ENCODE peak calls at places on chromosomes 4 and X, in five cellular contexts. V is AG10803, B is B cell, X is HFFc6, Z is HuH-7.5. T is an unnamed sample.

GRCh38 chr4:68466185-68466584 is 18.9 kb downstream of the TMPRSS11E start:
- DNase-seq in Z (no peak), B (no peak), V (peak; percentile 77), X (peak; percentile 84), T (peak; percentile 91)

GRCh38 chr4:142248946-142249345 is 597.2 kb downstream of the INPP4B start:
- DNase-seq in B (no peak), V (peak; percentile 75), X (peak; percentile 88), Z (no peak), T (peak; percentile 73)

GRCh38 chr4:56861365-56861764 is 39.9 kb upstream of the SPINK2 start:
- DNase-seq in V (no peak), Z (no peak), B (no peak), X (no peak), T (peak; percentile 19)

GRCh38 chr4:112185740-112186670 is 40.8 kb downstream of the FAM241A start:
- DNase-seq in Z (no peak), B (no peak), X (no peak), V (no peak), T (no peak)

GRCh38 chrX:13533726-13534125 is 35.7 kb upstream of the EGFL6 start:
- DNase-seq in Z (no peak), B (no peak), X (peak; percentile 48), V (peak; percentile 72), T (peak; percentile 8)

GRCh38 chrX:134737061-134737460 is 78.8 kb upstream of the PLAC1 start:
- DNase-seq in Z (no peak), V (peak; percentile 89), B (no peak), X (no peak), T (peak; percentile 14)

GRCh38 chr4:81521708-81522107 is 50.0 kb upstream of the RASGEF1B start:
- DNase-seq in B (no peak), Z (no peak), V (no peak), X (no peak), T (no peak)

GRCh38 chrX:131081772-131082755 is 23.9 kb downstream of the ARHGAP36 start:
- DNase-seq in B (no peak), V (no peak), Z (no peak), X (no peak), T (no peak)

GRCh38 chr4:112591593-112591992 is 45.1 kb downstream of the ZGRF1 start:
- DNase-seq in X (no peak), Z (no peak), V (no peak), B (no peak), T (no peak)

GRCh38 chr4:158182736-158183135 is 9.9 kb upstream of the GASK1B start:
- DNase-seq in Z (no peak), B (no peak), V (peak; percentile 38), X (no peak), T (no peak)

GRCh38 chrX:23840674-23841073 is 57.7 kb downstream of the SAT1 start:
- DNase-seq in V (no peak), X (no peak), B (no peak), Z (no peak), T (no peak)

GRCh38 chr4:57448452-57448851 is 338.3 kb upstream of the IGFBP7 start:
- DNase-seq in Z (no peak), B (no peak), X (no peak), V (peak; percentile 9), T (no peak)

GRCh38 chr4:139921551-139922184 is 232.3 kb downstream of the MAML3 start:
- DNase-seq in V (no peak), X (no peak), B (no peak), Z (no peak), T (no peak)

GRCh38 chrX:121322159-121322558 is 274.7 kb downstream of the GLUD2 start:
- DNase-seq in Z (peak; percentile 2), B (no peak), X (no peak), V (no peak), T (no peak)

GRCh38 chrX:119041175-119041574 is 31.6 kb upstream of the CT47C1 start:
- DNase-seq in B (no peak), Z (peak; percentile 31), X (peak; percentile 59), V (peak; percentile 66), T (peak; percentile 82)

GRCh38 chrX:26442340-26442739 is 226.4 kb downstream of the MAGEB5 start:
- DNase-seq in X (no peak), V (peak; percentile 1), B (no peak), Z (no peak), T (no peak)

GRCh38 chr4:183467246-183467645 is 22.8 kb downstream of the CDKN2AIP start:
- DNase-seq in Z (no peak), X (no peak), V (no peak), B (no peak), T (no peak)

GRCh38 chr4:164946810-164947209 is 30.6 kb downstream of the TRIM61 start:
- DNase-seq in Z (no peak), B (no peak), X (no peak), V (no peak), T (no peak)

GRCh38 chrX:39975094-39975865 is 122.5 kb downstream of the BCOR start:
- DNase-seq in V (no peak), Z (no peak), B (no peak), X (no peak), T (no peak)

GRCh38 chrX:113741744-113742143 is 842.1 kb upstream of the HTR2C start:
- DNase-seq in X (no peak), B (no peak), V (peak; percentile 48), Z (no peak), T (peak; percentile 10)

GRCh38 chrX:10325606-10326005 is 168.8 kb downstream of the CLCN4 start:
- DNase-seq in X (no peak), V (peak; percentile 4), B (no peak), Z (no peak), T (peak; percentile 18)

GRCh38 chr4:116866116-116866515 is 219.3 kb downstream of the TRAM1L1 start:
- DNase-seq in V (no peak), B (no peak), X (no peak), Z (no peak), T (peak; percentile 41)

GRCh38 chrX:110258552-110258951 is 59.3 kb downstream of the AMMECR1 start:
- DNase-seq in X (peak; percentile 8), V (peak; percentile 40), B (no peak), Z (no peak), T (peak; percentile 41)

GRCh38 chr4:40662962-40663604 is 33.4 kb upstream of the RBM47 start:
- DNase-seq in V (peak; percentile 48), X (peak; percentile 83), B (no peak), Z (peak; percentile 24), T (peak; percentile 87)

GRCh38 chrX:50333308-50333707 is 128.7 kb downstream of the CCNB3 start:
- DNase-seq in X (no peak), Z (no peak), V (no peak), B (no peak), T (no peak)

GRCh38 chr4:28479666-28480065 is 1619.0 kb downstream of the STIM2 start:
- DNase-seq in Z (no peak), X (no peak), V (no peak), B (no peak), T (no peak)

GRCh38 chr4:127479031-127479622 is 153.6 kb upstream of the INTU start:
- DNase-seq in X (peak; percentile 15), B (no peak), V (peak; percentile 54), Z (no peak), T (peak; percentile 22)

GRCh38 chrX:17007134-17007768 is 60.8 kb downstream of the REPS2 start:
- DNase-seq in Z (no peak), B (no peak), X (no peak), V (peak; percentile 34), T (no peak)

GRCh38 chr4:159060161-159060560 is 42.7 kb upstream of the RAPGEF2 start:
- DNase-seq in X (no peak), Z (no peak), B (no peak), V (no peak), T (no peak)